ENCODE peak calls at places on chromosomes 11 and 22, in six cellular contexts. P is neural crest cell; L is RWPE1; S is stimulated activated CD4-positive, alpha-beta T cell treated with anti-CD3 and anti-CD28 coated beads, Interleukin-12 subunit alpha, Interleukin-12 subunit beta, amount 100 ng/mL, for 48 hours; C is HTR-8/SVneo; I is T-helper 22 cell. N is an unnamed sample.
A peak's percentile ranks its signal among the peaks of the same experiment; 100 is the strongest.

GRCh38 chr11:133681901-133682300 is 149.6 kb upstream of the OPCML start:
- DNase-seq in C (no peak), P (no peak), S (no peak), L (no peak), I (no peak), N (no peak)

GRCh38 chr22:25900880-25901279 is 158.9 kb downstream of the MYO18B start:
- DNase-seq in S (no peak), C (no peak), L (no peak), P (no peak), I (no peak), N (no peak)

GRCh38 chr22:39206491-39206890 is 38.3 kb downstream of the PDGFB start:
- DNase-seq in P (no peak), I (no peak), C (no peak), S (no peak), L (no peak), N (no peak)

GRCh38 chr11:128521697-128522062 is 65.7 kb downstream of the ETS1 start:
- DNase-seq in L (no peak), C (no peak), P (peak; percentile 16), S (no peak), I (no peak), N (no peak)

GRCh38 chr22:49257551-49257951 is 570.1 kb downstream of the BRD1 start:
- DNase-seq in I (no peak), S (no peak), L (no peak), C (no peak), P (no peak), N (no peak)

GRCh38 chr11:70913715-70914231 is 338.6 kb downstream of the SHANK2 start:
- DNase-seq in S (no peak), I (no peak), C (no peak), L (no peak), P (no peak), N (no peak)

GRCh38 chr11:122778148-122778547 is 60.2 kb upstream of the CRTAM start:
- DNase-seq in I (no peak), P (no peak), S (no peak), L (no peak), C (peak; percentile 12), N (no peak)

GRCh38 chr11:132032555-132032954 is 662.1 kb downstream of the NTM start:
- DNase-seq in I (no peak), P (no peak), L (no peak), S (no peak), C (no peak), N (peak; percentile 48)

GRCh38 chr11:113470233-113470632 is 5.0 kb downstream of the DRD2 start:
- DNase-seq in L (no peak), C (no peak), I (no peak), S (no peak), P (no peak), N (no peak)

GRCh38 chr11:82734120-82734479 is 436 bp upstream of the FAM181B start:
- DNase-seq in P (no peak), I (no peak), C (no peak), L (no peak), S (no peak), N (no peak)

GRCh38 chr11:122697636-122698167 is 42.2 kb downstream of the UBASH3B start:
- DNase-seq in S (no peak), L (peak; percentile 85), C (no peak), I (peak; percentile 2), P (no peak), N (no peak)

GRCh38 chr11:94405062-94405461 is 3.8 kb upstream of the GPR83 start:
- DNase-seq in L (no peak), I (no peak), P (no peak), C (no peak), S (no peak), N (no peak)

GRCh38 chr22:47048123-47049077 is 285.9 kb downstream of the TBC1D22A start:
- DNase-seq in S (no peak), L (no peak), P (no peak), C (no peak), I (no peak), N (no peak)

GRCh38 chr11:24386551-24387404 is 110.1 kb upstream of the LUZP2 start:
- DNase-seq in S (no peak), L (peak; percentile 3), C (peak; percentile 2), I (no peak), P (no peak), N (no peak)

GRCh38 chr11:61607920-61608599 is 27.2 kb upstream of the SYT7 start:
- DNase-seq in S (no peak), C (no peak), I (no peak), P (no peak), L (no peak), N (no peak)

GRCh38 chr11:69280994-69281393 is 13.0 kb upstream of the MYEOV start:
- DNase-seq in I (no peak), S (no peak), P (no peak), L (peak; percentile 94), C (peak; percentile 56), N (peak; percentile 62)

GRCh38 chr22:31193092-31193491 is 19.0 kb upstream of the LIMK2 start:
- DNase-seq in S (no peak), I (no peak), P (no peak), L (no peak), C (no peak), N (no peak)

GRCh38 chr11:113048820-113049555 is 87.8 kb downstream of the NCAM1 start:
- DNase-seq in P (no peak), C (no peak), S (no peak), L (peak; percentile 73), I (no peak), N (peak; percentile 54)

GRCh38 chr11:86486261-86487030 is 111.8 kb downstream of the CCDC81 start:
- DNase-seq in S (no peak), I (no peak), C (no peak), L (no peak), P (no peak), N (no peak)

GRCh38 chr11:2762451-2762850 is 62.7 kb upstream of the KCNQ1OT1 start:
- DNase-seq in L (no peak), C (no peak), I (no peak), P (no peak), S (no peak), N (no peak)